ENCODE peak calls at places on chromosomes 13 and 19, in five cellular contexts. E is IMR-90, M is neuronal stem cell, U is H9, X is trophoblast cell. J is an unnamed sample.

GRCh38 chr13:113926951-113927660 is 46.8 kb downstream of the C13orf46 start:
- DNase-seq in E (no peak), M (no peak), U (peak; percentile 15), X (no peak), J (no peak)

GRCh38 chr13:46801831-46802230 is 4.9 kb upstream of the ESD start:
- DNase-seq in E (peak; percentile 13), M (no peak), U (no peak), X (peak; percentile 7), J (no peak)

GRCh38 chr19:33621811-33622504 is at the start of gene CHST8:
- DNase-seq in E (no peak), M (peak; percentile 73), U (peak; percentile 82), X (peak; percentile 62), J (peak; percentile 74)

GRCh38 chr19:489418-490196 is 6.7 kb upstream of the MADCAM1 start:
- DNase-seq in E (peak; percentile 8), M (no peak), U (peak; percentile 64), X (no peak), J (peak; percentile 63)

GRCh38 chr13:92175330-92175729 is 776.9 kb downstream of the GPC5 start:
- DNase-seq in E (peak; percentile 62), M (peak; percentile 14), U (peak; percentile 34), X (no peak), J (peak; percentile 44)

GRCh38 chr13:53150568-53150967 is 122.0 kb downstream of the OLFM4 start:
- DNase-seq in E (no peak), M (no peak), U (no peak), X (no peak), J (no peak)

GRCh38 chr13:44347905-44348304 is 25.7 kb upstream of the SERP2 start:
- DNase-seq in E (peak; percentile 33), M (no peak), U (no peak), X (peak; percentile 67), J (no peak)

GRCh38 chr19:46650445-46650844 is 10.5 kb downstream of the DACT3 start:
- DNase-seq in E (no peak), M (no peak), U (no peak), X (peak; percentile 28), J (no peak)

GRCh38 chr13:40235160-40235796 is 431.2 kb downstream of the FOXO1 start:
- DNase-seq in E (no peak), M (no peak), U (no peak), X (no peak), J (no peak)

GRCh38 chr13:114115191-114115671 is 17.2 kb downstream of the RASA3 start:
- DNase-seq in E (peak; percentile 94), M (no peak), U (no peak), X (peak; percentile 45), J (no peak)

GRCh38 chr19:55716531-55716930 is 21.7 kb downstream of the NLRP9 start:
- DNase-seq in E (no peak), M (no peak), U (no peak), X (peak; percentile 96), J (no peak)

GRCh38 chr19:29690842-29691241 is 24.2 kb downstream of the C19orf12 start:
- DNase-seq in E (peak; percentile 49), M (no peak), U (peak; percentile 74), X (peak; percentile 63), J (peak; percentile 85)

GRCh38 chr13:84433024-84433423 is 550.8 kb upstream of the SLITRK1 start:
- DNase-seq in E (peak; percentile 83), M (no peak), U (no peak), X (no peak), J (no peak)

GRCh38 chr19:19224150-19224851 is 12.5 kb downstream of the NCAN start:
- DNase-seq in E (no peak), M (no peak), U (no peak), X (no peak), J (no peak)

GRCh38 chr13:20156711-20157110 is 4.1 kb downstream of the GJA3 start:
- DNase-seq in E (no peak), M (no peak), U (peak; percentile 19), X (no peak), J (no peak)

GRCh38 chr13:95002968-95003813 is 290.8 kb upstream of the SOX21 start:
- DNase-seq in E (no peak), M (peak; percentile 17), U (peak; percentile 42), X (no peak), J (no peak)

GRCh38 chr19:51107406-51108065 is 673 bp downstream of the CTU1 start:
- DNase-seq in E (peak; percentile 20), M (no peak), U (peak; percentile 45), X (peak; percentile 14), J (peak; percentile 79)

GRCh38 chr13:20258208-20258962 is 26.3 kb upstream of the GJB6 start:
- DNase-seq in E (no peak), M (no peak), U (no peak), X (peak; percentile 4), J (no peak)

GRCh38 chr13:19959141-19959830 is 759 bp downstream of the ZMYM2 start:
- DNase-seq in E (peak; percentile 39), M (peak; percentile 49), U (peak; percentile 60), X (peak; percentile 69), J (peak; percentile 77)

GRCh38 chr13:112132142-112132541 is 65.2 kb downstream of the SOX1 start:
- DNase-seq in E (no peak), M (no peak), U (no peak), X (no peak), J (no peak)

GRCh38 chr13:98405690-98406344 is 171.1 kb downstream of the STK24 start:
- DNase-seq in E (no peak), M (no peak), U (no peak), X (no peak), J (no peak)

GRCh38 chr13:98105929-98106336 is 37.0 kb upstream of the FARP1 start:
- DNase-seq in E (peak; percentile 59), M (no peak), U (no peak), X (peak; percentile 32), J (no peak)

GRCh38 chr13:100300708-100301107 is 211.8 kb downstream of the PCCA start:
- DNase-seq in E (no peak), M (no peak), U (no peak), X (no peak), J (no peak)

GRCh38 chr19:15199219-15199651 is 1.6 kb downstream of the NOTCH3 start:
- DNase-seq in E (no peak), M (no peak), U (no peak), X (no peak), J (no peak)
- H2BK5ac ChIP-seq in E (no peak overlapping the region), M (no peak overlapping the region), U (no peak overlapping the region), X (no peak overlapping the region), J (no peak overlapping the region)

DNA sequence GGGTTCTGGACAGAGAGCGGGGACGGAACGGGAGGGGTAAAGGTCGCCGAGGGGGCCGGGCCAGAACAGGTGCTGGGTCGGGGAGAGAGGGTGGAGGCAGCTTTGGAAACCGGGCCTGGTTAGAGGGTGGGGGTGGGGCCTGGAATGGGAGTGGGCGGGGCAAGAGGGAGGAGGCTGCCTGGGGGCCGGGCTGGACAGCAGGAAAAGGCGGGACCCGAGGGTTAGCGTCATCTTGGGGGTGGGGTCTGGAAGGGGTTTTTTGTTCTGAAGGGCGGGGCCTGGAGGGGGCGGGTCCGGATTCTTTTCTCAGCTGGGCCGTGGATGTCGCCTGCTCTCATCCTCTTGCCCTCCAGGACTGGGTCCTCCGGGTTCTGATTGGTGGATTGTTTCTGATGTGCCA is 4.3 kb upstream of the ZNF813 start:
- DNase-seq in E (peak; percentile 6), M (peak; percentile 39), U (peak; percentile 95), X (peak; percentile 15), J (peak; percentile 94)
- H2BK5ac ChIP-seq in E (no peak overlapping the region), M (no peak overlapping the region), U (no peak overlapping the region), X (no peak overlapping the region), J (no peak overlapping the region)

GRCh38 chr19:6733338-6734095 is 3.9 kb downstream of the GPR108 start:
- DNase-seq in E (no peak), M (no peak), U (no peak), X (no peak), J (no peak)
- H2BK5ac ChIP-seq in E (no peak overlapping the region), M (peak overlapping the region; percentile 39), U (no peak overlapping the region), X (no peak overlapping the region), J (no peak overlapping the region)

GRCh38 chr19:6219592-6220290 is 60.0 kb downstream of the MLLT1 start:
- DNase-seq in E (no peak), M (no peak), U (no peak), X (no peak), J (no peak)

GRCh38 chr19:6217752-6218403 is 61.9 kb downstream of the MLLT1 start:
- DNase-seq in E (no peak), M (no peak), U (no peak), X (no peak), J (no peak)

GRCh38 chr19:6216996-6217751 is 62.6 kb downstream of the MLLT1 start:
- DNase-seq in E (peak; percentile 13), M (peak; percentile 92), U (no peak), X (peak; percentile 43), J (peak; percentile 98)

GRCh38 chr19:6219147-6219525 is 60.6 kb downstream of the MLLT1 start:
- DNase-seq in E (no peak), M (no peak), U (no peak), X (no peak), J (no peak)

DNA sequence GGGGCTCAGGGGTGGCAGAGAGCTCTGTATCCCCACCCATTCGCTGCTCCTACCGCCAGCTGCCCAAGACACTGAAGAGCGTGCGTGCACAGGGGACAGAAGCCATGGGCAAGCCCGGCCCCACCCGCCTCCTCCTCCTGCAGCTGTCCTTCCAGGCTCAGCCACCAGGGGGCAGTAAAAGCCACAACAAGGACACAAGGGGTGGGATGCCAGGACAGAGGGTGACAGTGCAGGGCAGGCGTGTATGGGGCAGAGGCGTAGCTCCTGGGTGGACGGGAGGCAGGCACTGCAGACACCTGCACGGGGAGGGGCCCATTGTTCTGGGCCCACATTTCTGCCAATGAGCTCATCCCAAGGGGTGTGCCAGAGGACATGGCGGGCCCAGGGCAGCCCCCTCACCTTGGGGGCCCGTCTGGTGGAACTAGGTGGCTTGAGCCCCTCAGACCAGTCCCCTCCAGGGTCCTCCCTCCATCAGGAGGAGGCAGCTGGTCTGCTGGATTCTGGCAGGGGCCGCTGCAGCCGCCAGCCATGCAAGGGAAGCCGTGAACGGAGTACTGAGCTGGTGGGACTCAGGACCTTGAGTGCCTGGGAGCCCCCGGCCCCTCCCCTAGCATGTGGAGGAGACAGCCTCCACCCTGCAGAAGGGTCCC is 61.2 kb downstream of the MLLT1 start:
- DNase-seq in E (peak; percentile 75), M (peak; percentile 88), U (peak; percentile 94), X (peak; percentile 86), J (peak; percentile 90)
- H2BK5ac ChIP-seq in E (no peak overlapping the region), M (peak overlapping the region; percentile 100), U (no peak overlapping the region), X (peak overlapping the region; percentile 79), J (no peak overlapping the region)

DNA sequence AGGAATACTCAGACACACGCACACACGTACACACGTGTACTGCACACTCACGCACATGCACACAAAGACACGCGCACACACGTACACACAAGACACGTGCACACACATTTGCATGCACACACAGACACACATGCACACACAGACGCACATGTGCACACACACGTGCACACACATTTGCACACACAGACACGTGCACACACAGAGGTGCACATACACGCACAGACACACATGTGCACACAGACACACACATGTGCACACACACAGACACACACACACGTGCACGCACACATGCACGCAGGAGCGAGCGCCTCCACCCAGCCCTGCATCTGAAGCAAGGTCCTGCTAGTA is 81.1 kb downstream of the GADD45B start:
- DNase-seq in E (no peak), M (no peak), U (no peak), X (no peak), J (no peak)
- H2BK5ac ChIP-seq in E (no peak overlapping the region), M (peak overlapping the region; percentile 54), U (no peak overlapping the region), X (no peak overlapping the region), J (no peak overlapping the region)

GRCh38 chr19:1860821-1861598 is 2.4 kb downstream of the KLF16 start:
- DNase-seq in E (no peak), M (no peak), U (no peak), X (no peak), J (no peak)
- H2BK5ac ChIP-seq in E (no peak overlapping the region), M (peak overlapping the region; percentile 87), U (no peak overlapping the region), X (no peak overlapping the region), J (no peak overlapping the region)

GRCh38 chr13:56718791-56719190 is 421.9 kb upstream of the PRR20A start:
- DNase-seq in E (no peak), M (no peak), U (no peak), X (peak; percentile 7), J (peak; percentile 71)

GRCh38 chr13:56720841-56721240 is 419.9 kb upstream of the PRR20A start:
- DNase-seq in E (no peak), M (no peak), U (no peak), X (peak; percentile 59), J (no peak)
- H2BK5ac ChIP-seq in E (no peak overlapping the region), M (no peak overlapping the region), U (no peak overlapping the region), X (no peak overlapping the region), J (no peak overlapping the region)

J was measured in mesendoderm.